ENCODE peak calls at places on chromosomes 16 and 17, in five cellular contexts. S, I, T, J and E are unnamed samples.

GRCh38 chr17:40843242-40843641 is 20.8 kb upstream of the KRT10 start:
- DNase-seq in S (no peak), I (no peak), T (no peak), J (no peak), E (no peak)

GRCh38 chr16:70433456-70434103 is 5.3 kb downstream of the ST3GAL2 start:
- DNase-seq in S (peak), I (no peak), T (peak), J (peak), E (no peak)

GRCh38 chr16:1773703-1774455 is 945 bp upstream of the MRPS34 start:
- DNase-seq in S (peak), I (peak), T (no peak), J (peak), E (no peak)

GRCh38 chr17:80892019-80892855 is 99.4 kb upstream of the CHMP6 start:
- DNase-seq in S (peak), I (no peak), T (peak), J (no peak), E (peak)

GRCh38 chr17:48860034-48860433 is 29.2 kb downstream of the CALCOCO2 start:
- DNase-seq in S (no peak), I (no peak), T (no peak), J (no peak), E (no peak)

GRCh38 chr16:12613131-12613991 is 190.3 kb downstream of the CPPED1 start:
- DNase-seq in S (no peak), I (no peak), T (no peak), J (no peak), E (no peak)

GRCh38 chr16:27749547-27749875 is 199.6 kb downstream of the KATNIP start:
- DNase-seq in S (no peak), I (no peak), T (no peak), J (no peak), E (no peak)

GRCh38 chr16:22098538-22099255 is 6.4 kb downstream of the VWA3A start:
- DNase-seq in S (no peak), I (no peak), T (no peak), J (peak), E (no peak)

GRCh38 chr16:66894948-66895696 is 14.8 kb downstream of the PDP2 start:
- DNase-seq in S (peak), I (no peak), T (peak), J (peak), E (peak)

GRCh38 chr17:47800686-47801085 is 20.9 kb downstream of the OSBPL7 start:
- DNase-seq in S (no peak), I (peak), T (no peak), J (no peak), E (no peak)

GRCh38 chr16:19008245-19008644 is 24.5 kb downstream of the TMC7 start:
- DNase-seq in S (no peak), I (no peak), T (no peak), J (no peak), E (no peak)

GRCh38 chr17:57604771-57605733 is 140.0 kb downstream of the CCDC182 start:
- DNase-seq in S (peak), I (peak), T (no peak), J (peak), E (peak)

GRCh38 chr16:81873843-81874752 is 95.0 kb downstream of the PLCG2 start:
- DNase-seq in S (no peak), I (no peak), T (no peak), J (peak), E (peak)

GRCh38 chr17:60372790-60373483 is 19.0 kb downstream of the USP32 start:
- DNase-seq in S (no peak), I (no peak), T (no peak), J (no peak), E (no peak)

GRCh38 chr16:19203374-19203966 is 35.4 kb downstream of the SYT17 start:
- DNase-seq in S (no peak), I (peak), T (peak), J (no peak), E (peak)

GRCh38 chr16:46889245-46889941 is 5.2 kb downstream of the GPT2 start:
- DNase-seq in S (no peak), I (no peak), T (no peak), J (no peak), E (no peak)

GRCh38 chr17:80433916-80434666 is 19.1 kb downstream of the ENDOV start:
- DNase-seq in S (no peak), I (no peak), T (no peak), J (no peak), E (no peak)

GRCh38 chr16:27748868-27749546 is 199.1 kb downstream of the KATNIP start:
- DNase-seq in S (no peak), I (no peak), T (no peak), J (peak), E (peak)

GRCh38 chr17:38579934-38580333 is 25.8 kb downstream of the SRCIN1 start:
- DNase-seq in S (no peak), I (no peak), T (no peak), J (no peak), E (no peak)

GRCh38 chr17:3659541-3660111 is 8.8 kb downstream of the TAX1BP3 start:
- DNase-seq in S (peak), I (peak), T (peak), J (no peak), E (peak)

GRCh38 chr17:9696279-9697044 is 51.1 kb downstream of the USP43 start:
- DNase-seq in S (no peak), I (no peak), T (no peak), J (no peak), E (no peak)

GRCh38 chr16:54289242-54290051 is 2.9 kb upstream of the IRX3 start:
- DNase-seq in S (no peak), I (no peak), T (no peak), J (no peak), E (no peak)

GRCh38 chr17:71084219-71084618 is 914.9 kb downstream of the KCNJ2 start:
- DNase-seq in S (no peak), I (no peak), T (no peak), J (peak), E (peak)

GRCh38 chr16:73056383-73056782 is 8.5 kb upstream of the ZFHX3 start:
- DNase-seq in S (no peak), I (no peak), T (no peak), J (no peak), E (no peak)
- H3K4me3 ChIP-seq in S (peak), I (peak), T (peak), J (no peak), E (peak)

GRCh38 chr16:23679986-23680336 is 1.3 kb downstream of the PLK1 start:
- DNase-seq in S (no peak), I (no peak), T (no peak), J (no peak), E (no peak)

GRCh38 chr16:23682181-23682580 is 3.5 kb downstream of the PLK1 start:
- DNase-seq in S (no peak), I (no peak), T (no peak), J (no peak), E (no peak)

GRCh38 chr16:23676924-23677480 is 1.7 kb upstream of the PLK1 start:
- DNase-seq in S (no peak), I (no peak), T (no peak), J (no peak), E (no peak)

GRCh38 chr16:23679274-23679985 is 741 bp downstream of the PLK1 start:
- DNase-seq in S (no peak), I (no peak), T (no peak), J (peak), E (no peak)

DNA sequence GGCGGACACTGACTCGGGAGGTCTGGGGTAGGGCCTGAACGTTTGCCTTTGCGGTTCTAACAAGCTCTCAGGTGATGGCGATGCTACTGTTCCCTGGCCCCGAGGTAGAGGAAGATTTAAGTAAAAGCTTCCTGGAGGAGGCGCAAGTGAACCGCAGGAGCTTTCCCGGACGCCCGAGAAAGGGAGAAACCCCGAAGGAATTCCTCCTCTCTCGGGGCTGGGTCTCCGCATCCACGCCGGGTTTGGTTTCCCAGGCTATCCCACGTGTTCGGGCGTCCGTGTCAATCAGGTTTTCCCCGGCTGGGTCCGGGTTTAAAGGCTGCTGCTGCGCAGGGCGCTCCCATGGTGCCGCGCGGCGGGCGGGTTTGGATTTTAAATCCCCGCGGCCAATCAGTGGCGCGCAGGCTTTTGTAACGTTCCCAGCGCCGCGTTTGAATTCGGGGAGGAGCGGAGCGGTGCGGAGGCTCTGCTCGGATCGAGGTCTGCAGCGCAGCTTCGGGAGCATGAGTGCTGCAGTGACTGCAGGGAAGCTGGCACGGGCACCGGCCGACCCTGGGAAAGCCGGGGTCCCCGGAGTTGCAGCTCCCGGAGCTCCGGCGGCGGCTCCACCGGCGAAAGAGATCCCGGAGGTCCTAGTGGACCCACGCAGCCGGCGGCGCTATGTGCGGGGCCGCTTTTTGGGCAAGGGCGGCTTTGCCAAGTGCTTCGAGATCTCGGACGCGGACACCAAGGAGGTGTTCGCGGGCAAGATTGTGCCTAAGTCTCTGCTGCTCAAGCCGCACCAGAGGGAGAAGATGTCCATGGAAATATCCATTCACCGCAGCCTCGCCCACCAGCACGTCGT is at the start of gene PLK1:
- DNase-seq in S (peak), I (peak), T (peak), J (peak), E (peak)
- TF ChIP-seq CTCF in S (peak), I (peak), T (peak), J (peak), E (no peak)

DNA sequence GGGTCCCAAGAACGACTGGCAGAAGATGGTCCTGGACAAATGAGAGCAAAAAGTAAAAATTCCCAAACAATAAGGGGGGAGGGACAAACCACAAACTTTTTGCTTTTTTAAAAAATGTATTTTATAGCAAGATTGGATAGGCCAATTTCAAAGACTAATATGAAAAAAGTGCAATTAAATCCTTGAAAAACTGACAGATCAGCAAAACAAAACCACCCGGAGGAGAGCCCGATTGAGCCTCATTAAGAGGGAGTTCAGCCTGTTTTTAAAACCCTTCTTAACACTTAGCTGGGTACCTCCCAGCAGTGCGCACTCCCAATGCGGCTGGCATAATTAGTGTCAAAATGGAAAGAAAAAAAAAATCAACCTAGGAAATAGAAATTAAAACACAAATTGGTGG is 193.4 kb downstream of the ZFHX3 start:
- DNase-seq in S (no peak), I (no peak), T (no peak), J (no peak), E (no peak)
- H3K4me3 ChIP-seq in S (no peak), I (no peak), T (no peak), J (no peak), E (no peak)

DNA sequence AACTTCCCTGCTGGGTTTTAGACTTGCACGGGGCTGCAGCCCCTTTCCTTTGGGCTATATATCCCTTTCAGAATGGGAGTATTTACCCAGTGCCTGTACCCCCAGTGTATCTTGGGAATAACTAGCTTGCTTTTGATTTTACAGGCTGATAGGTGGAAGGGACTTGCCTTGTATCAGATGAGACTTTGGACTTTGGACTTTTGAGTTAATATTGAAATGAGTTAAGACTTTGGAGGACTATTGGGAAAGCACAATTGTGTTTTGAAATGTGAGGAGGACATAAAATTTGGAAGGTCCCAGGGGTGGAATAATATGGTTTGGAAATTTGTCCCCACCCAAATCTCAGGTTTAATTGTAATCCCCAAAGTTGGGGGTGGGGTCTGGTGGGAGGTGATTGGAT is 393.8 kb upstream of the KIF2B start:
- DNase-seq in S (no peak), I (no peak), T (no peak), J (no peak), E (no peak)
- TF ChIP-seq CTCF in S (no peak), I (no peak), T (no peak), J (no peak), E (no peak)

DNA sequence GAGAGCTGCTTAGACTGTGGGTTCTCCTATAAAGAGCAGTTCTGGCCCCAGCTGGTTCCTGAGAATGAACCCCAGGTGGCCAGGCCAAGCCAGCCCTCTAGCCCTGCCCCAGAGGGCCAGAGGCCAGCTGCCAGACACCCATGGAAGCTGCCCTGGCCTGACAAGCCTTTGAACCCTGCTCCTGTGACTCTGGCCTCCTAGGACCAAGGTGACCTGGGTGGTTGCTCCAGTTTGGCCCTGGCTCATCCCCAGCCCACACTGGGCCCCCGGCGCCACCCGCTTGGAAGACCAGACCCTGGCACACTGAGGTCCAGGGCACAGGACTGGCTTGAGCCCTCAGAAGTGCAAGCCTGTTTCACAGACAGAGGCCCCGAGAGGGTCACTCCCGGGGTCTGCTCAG is 6.8 kb upstream of the KCNJ12 start:
- DNase-seq in S (no peak), I (no peak), T (no peak), J (no peak), E (no peak)
- H3K4me3 ChIP-seq in S (no peak), I (no peak), T (no peak), J (peak), E (no peak)

DNA sequence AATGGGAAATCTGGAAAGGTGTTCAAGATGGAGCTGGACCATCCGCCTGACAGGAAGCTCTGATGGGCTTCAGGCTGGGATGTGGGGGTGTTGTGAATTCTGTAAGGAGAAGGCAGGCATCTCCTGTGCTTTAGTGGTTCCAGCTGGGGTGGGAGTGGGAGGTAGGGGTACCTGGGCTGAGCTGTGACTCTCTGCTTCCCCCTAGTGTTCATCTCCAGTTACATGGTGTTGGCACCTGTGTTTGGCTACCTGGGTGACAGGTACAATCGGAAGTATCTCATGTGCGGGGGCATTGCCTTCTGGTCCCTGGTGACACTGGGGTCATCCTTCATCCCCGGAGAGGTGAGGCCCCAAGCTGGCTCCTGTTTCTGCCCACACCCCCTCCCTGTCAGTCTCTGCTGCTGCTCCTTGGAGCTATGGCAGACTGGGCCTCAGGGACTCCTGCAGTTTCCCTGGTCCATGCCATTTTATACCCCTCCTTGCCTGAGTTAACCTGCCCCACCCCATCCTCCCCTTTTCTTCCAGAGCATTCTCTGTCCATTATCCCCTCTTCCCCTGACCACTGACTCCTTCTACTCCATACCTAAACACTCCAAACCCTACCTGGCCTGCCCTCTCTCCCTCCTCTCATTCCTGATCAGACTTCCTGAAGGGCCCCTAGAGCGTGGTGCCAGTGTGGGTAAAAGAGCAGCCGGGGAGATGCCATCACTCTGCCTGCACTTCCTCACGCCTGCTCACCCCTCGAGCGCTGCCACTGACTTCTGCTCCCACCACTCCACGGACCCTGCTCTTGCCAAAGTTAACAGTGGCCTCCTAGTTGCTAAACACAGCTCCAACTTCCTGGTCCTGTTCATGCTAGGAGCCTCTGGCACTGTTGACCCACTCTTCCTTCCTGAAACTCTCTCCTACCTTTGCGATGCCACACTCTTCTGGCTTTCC is 3.4 kb downstream of the SPNS1 start:
- DNase-seq in S (no peak), I (no peak), T (no peak), J (peak), E (no peak)
- TF ChIP-seq CTCF in S (no peak), I (no peak), T (peak), J (peak), E (peak)

DNA sequence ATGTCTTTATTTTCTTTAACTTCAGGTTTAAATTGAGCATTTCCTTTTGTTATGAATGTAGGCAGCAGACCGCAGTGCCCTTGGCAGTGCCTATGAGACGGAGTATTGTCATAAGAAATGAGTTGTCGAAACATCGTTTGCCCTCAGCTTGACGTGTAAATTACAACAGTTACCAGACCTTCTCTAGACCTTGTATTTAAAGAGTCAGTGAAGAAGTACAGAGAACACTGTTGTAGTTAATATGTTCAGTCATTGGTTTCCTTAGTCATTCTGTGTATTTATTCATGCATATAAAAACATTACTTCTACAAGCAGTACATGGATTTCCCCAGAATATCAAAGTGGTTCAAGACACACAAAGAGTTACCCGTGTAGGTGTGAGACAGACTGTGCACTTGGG is 19.0 kb downstream of the IRF8 start:
- DNase-seq in S (no peak), I (no peak), T (no peak), J (no peak), E (no peak)
- H3K4me3 ChIP-seq in S (no peak), I (no peak), T (no peak), J (no peak), E (no peak)

GRCh38 chr17:78351449-78352006 is 8.3 kb downstream of the SOCS3 start:
- DNase-seq in S (peak), I (peak), T (peak), J (no peak), E (peak)
- TF ChIP-seq CTCF in S (no peak), I (no peak), T (no peak), J (no peak), E (peak)